ENCODE peak calls at places on chromosome 16, in ten cellular contexts. W is epithelial cell of prostate; F is amygdala; B is GM19239; L is stimulated activated CD8-positive, alpha-beta memory T cell treated with anti-CD3 and anti-CD28 coated beads, Interleukin-12 subunit alpha, Interleukin-12 subunit beta, amount 100 ng/mL, for 4 hours; H is A673; T is HEK293T; Y is T-helper 1 cell; P is ACHN; G is Right ventricle myocardium superior. K is an unnamed sample.

GRCh38 chr16:1745900-1746692 is 25.2 kb downstream of the NME3 start:
- DNase-seq in W (no peak), F (no peak), B (no peak), L (no peak), H (peak), T (no peak), Y (no peak), P (no peak), G (no peak), K (no peak)

GRCh38 chr16:66275795-66276428 is 90.6 kb upstream of the CDH5 start:
- DNase-seq in W (peak), F (no peak), B (peak), L (no peak), H (peak), T (peak), Y (no peak), P (peak), G (no peak), K (no peak)

GRCh38 chr16:58501242-58502131 is 1.5 kb downstream of the NDRG4 start:
- DNase-seq in W (no peak), F (peak), B (no peak), L (peak), H (peak), T (peak), Y (peak), P (no peak), G (no peak), K (peak)

GRCh38 chr16:19963306-19963705 is 78.7 kb upstream of the GPRC5B start:
- DNase-seq in W (no peak), F (peak), B (no peak), L (no peak), H (no peak), T (no peak), Y (no peak), P (no peak), G (peak), K (no peak)

GRCh38 chr16:11614587-11615175 is 28.0 kb upstream of the LITAF start:
- DNase-seq in W (no peak), F (no peak), B (no peak), L (no peak), H (no peak), T (no peak), Y (no peak), P (no peak), G (no peak), K (no peak)

GRCh38 chr16:4780235-4780634 is 7.9 kb downstream of the SEPTIN12 start:
- DNase-seq in W (no peak), F (no peak), B (no peak), L (no peak), H (no peak), T (no peak), Y (no peak), P (no peak), G (no peak), K (no peak)

GRCh38 chr16:85329059-85329812 is 217.0 kb upstream of the CIBAR2 start:
- DNase-seq in W (no peak), F (peak), B (no peak), L (no peak), H (peak), T (peak), Y (no peak), P (no peak), G (no peak), K (no peak)

GRCh38 chr16:72992142-72992601 is 55.8 kb downstream of the ZFHX3 start:
- DNase-seq in W (no peak), F (no peak), B (no peak), L (no peak), H (peak), T (no peak), Y (no peak), P (no peak), G (no peak), K (no peak)

GRCh38 chr16:54589326-54589725 is 302.7 kb upstream of the IRX3 start:
- DNase-seq in W (no peak), F (no peak), B (no peak), L (no peak), H (no peak), T (no peak), Y (no peak), P (no peak), G (no peak), K (no peak)

GRCh38 chr16:85398050-85398451 is 215.1 kb upstream of the GSE1 start:
- DNase-seq in W (no peak), F (no peak), B (no peak), L (no peak), H (no peak), T (no peak), Y (no peak), P (no peak), G (no peak), K (no peak)

GRCh38 chr16:81575307-81575706 is 130.7 kb downstream of the CMIP start:
- DNase-seq in W (no peak), F (no peak), B (no peak), L (no peak), H (no peak), T (no peak), Y (no peak), P (no peak), G (no peak), K (no peak)

GRCh38 chr16:88773812-88774291 is 11.2 kb downstream of the PIEZO1 start:
- DNase-seq in W (no peak), F (no peak), B (no peak), L (no peak), H (no peak), T (no peak), Y (no peak), P (peak), G (peak), K (no peak)

GRCh38 chr16:80369559-80369958 is 171.2 kb upstream of the DYNLRB2 start:
- DNase-seq in W (no peak), F (peak), B (no peak), L (no peak), H (no peak), T (peak), Y (no peak), P (peak), G (peak), K (no peak)

GRCh38 chr16:65807858-65808257 is 558.6 kb upstream of the CDH5 start:
- DNase-seq in W (no peak), F (no peak), B (no peak), L (no peak), H (no peak), T (no peak), Y (no peak), P (no peak), G (no peak), K (no peak)

GRCh38 chr16:86747761-86748160 is 169.4 kb downstream of the FOXL1 start:
- DNase-seq in W (no peak), F (no peak), B (no peak), L (no peak), H (no peak), T (no peak), Y (no peak), P (no peak), G (no peak), K (no peak)

GRCh38 chr16:47461598-47462266 is 601 bp downstream of the PHKB start:
- DNase-seq in W (no peak), F (peak), B (no peak), L (no peak), H (peak), T (peak), Y (no peak), P (peak), G (no peak), K (no peak)